ENCODE peak calls at places on chromosomes 3 and 15, in six cellular contexts. Y, Z, H, I, D and V are unnamed samples.

GRCh38 chr3:129323651-129324294 is 45.1 kb downstream of the HMCES start:
- DNase-seq in Z (no peak), D (no peak), I (no peak), H (peak), Y (peak), V (peak)

GRCh38 chr3:60931452-60931851 is 319.8 kb downstream of the FHIT start:
- DNase-seq in Z (no peak), D (no peak), H (no peak), I (no peak), Y (no peak), V (no peak)

GRCh38 chr3:56879453-56880224 is 77.9 kb upstream of the ARHGEF3 start:
- DNase-seq in D (no peak), H (no peak), I (no peak), Z (no peak), Y (no peak), V (no peak)

GRCh38 chr3:121595765-121596406 is 2.7 kb downstream of the FBXO40 start:
- DNase-seq in I (no peak), Y (no peak), Z (no peak), D (no peak), H (no peak), V (no peak)

GRCh38 chr3:106425021-106425420 is 556.2 kb upstream of the CBLB start:
- DNase-seq in Z (no peak), Y (no peak), D (no peak), H (no peak), I (no peak), V (no peak)

GRCh38 chr15:70741107-70741511 is 22.2 kb downstream of the UACA start:
- DNase-seq in Z (peak), Y (no peak), H (no peak), I (no peak), D (no peak), V (no peak)

GRCh38 chr3:16148783-16149182 is 25.7 kb upstream of the GALNT15 start:
- DNase-seq in I (no peak), H (no peak), D (no peak), Z (no peak), Y (no peak), V (no peak)

GRCh38 chr15:77942611-77943211 is 134.8 kb downstream of the TBC1D2B start:
- DNase-seq in Y (no peak), I (no peak), H (no peak), Z (peak), D (no peak), V (no peak)

GRCh38 chr15:52040167-52040900 is 21.3 kb downstream of the MAPK6 start:
- DNase-seq in D (no peak), Z (no peak), I (no peak), H (no peak), Y (peak), V (no peak)

GRCh38 chr3:32009101-32009500 is 27.6 kb downstream of the ZNF860 start:
- DNase-seq in Y (no peak), D (no peak), I (no peak), Z (peak), H (no peak), V (no peak)

GRCh38 chr3:71064976-71065763 is 518.4 kb downstream of the FOXP1 start:
- DNase-seq in H (no peak), D (no peak), Z (peak), I (no peak), Y (peak), V (no peak)

GRCh38 chr15:90232196-90232595 is 1.5 kb downstream of the CIB1 start:
- DNase-seq in D (no peak), I (no peak), Z (no peak), Y (no peak), H (no peak), V (no peak)

GRCh38 chr15:90230610-90231009 is 3.1 kb downstream of the CIB1 start:
- DNase-seq in H (no peak), I (no peak), Y (no peak), D (no peak), Z (no peak), V (no peak)

GRCh38 chr15:90230071-90230494 is 3.7 kb downstream of the CIB1 start:
- DNase-seq in H (no peak), Z (no peak), I (no peak), Y (no peak), D (no peak), V (no peak)

GRCh38 chr15:90232941-90233700 is 620 bp downstream of the CIB1 start:
- DNase-seq in H (no peak), Z (peak), Y (peak), D (no peak), I (no peak), V (no peak)

GRCh38 chr15:90231028-90232017 is 2.4 kb downstream of the CIB1 start:
- DNase-seq in D (peak), Y (no peak), Z (no peak), H (peak), I (no peak), V (peak)
- TF ChIP-seq TAF1 in D (peak), Y (no peak), Z (no peak), H (no peak), I (no peak), V (peak)

GRCh38 chr3:11720220-11721113 is 76.8 kb upstream of the VGLL4 start:
- DNase-seq in D (no peak), Y (peak), H (peak), Z (peak), I (peak), V (peak)
- TF ChIP-seq POLR2A in D (no peak), Y (no peak), H (no peak), Z (no peak), I (no peak), V (no peak)

GRCh38 chr15:69324031-69324430 is 25.3 kb downstream of the PAQR5 start:
- DNase-seq in Y (no peak), H (no peak), I (no peak), Z (no peak), D (no peak), V (no peak)
- TF ChIP-seq TAF1 in Y (no peak), H (no peak), I (no peak), Z (no peak), D (no peak), V (no peak)

GRCh38 chr15:101250331-101250730 is 1.5 kb downstream of the CHSY1 start:
- DNase-seq in D (no peak), Y (no peak), I (no peak), H (no peak), Z (no peak), V (no peak)
- TF ChIP-seq POLR2A in D (no peak), Y (no peak), I (no peak), H (no peak), Z (no peak), V (no peak)

GRCh38 chr3:14148041-14148985 is 23.5 kb downstream of the TMEM43 start:
- DNase-seq in I (no peak), H (no peak), D (no peak), Y (no peak), Z (peak), V (no peak)
- TF ChIP-seq TAF1 in I (peak), H (no peak), D (no peak), Y (no peak), Z (no peak), V (no peak)

GRCh38 chr15:68818088-68818670 is 2.5 kb downstream of the ANP32A start:
- DNase-seq in H (no peak), Y (peak), D (no peak), I (no peak), Z (peak), V (peak)

GRCh38 chr15:68818671-68819450 is 1.8 kb downstream of the ANP32A start:
- DNase-seq in I (no peak), H (no peak), Z (peak), Y (peak), D (no peak), V (no peak)

GRCh38 chr15:68816158-68816557 is 4.5 kb downstream of the ANP32A start:
- DNase-seq in Z (no peak), D (no peak), H (no peak), Y (no peak), I (no peak), V (no peak)

GRCh38 chr15:68816795-68817303 is 3.8 kb downstream of the ANP32A start:
- DNase-seq in Y (peak), D (no peak), I (no peak), H (no peak), Z (peak), V (no peak)

GRCh38 chr15:68817304-68818087 is 3.2 kb downstream of the ANP32A start:
- DNase-seq in D (no peak), H (no peak), Z (peak), I (no peak), Y (peak), V (no peak)
- TF ChIP-seq POLR2A in D (peak), H (peak), Z (no peak), I (no peak), Y (peak), V (peak)

GRCh38 chr15:42593143-42593542 is 17.7 kb downstream of the STARD9 start:
- DNase-seq in D (no peak), H (no peak), Z (no peak), I (no peak), Y (no peak), V (no peak)

GRCh38 chr15:42591238-42591936 is 16.0 kb downstream of the STARD9 start:
- DNase-seq in D (no peak), Z (peak), I (no peak), Y (peak), H (no peak), V (no peak)

GRCh38 chr15:42590619-42591237 is 15.3 kb downstream of the STARD9 start:
- DNase-seq in I (no peak), H (no peak), D (no peak), Z (peak), Y (no peak), V (no peak)

DNA sequence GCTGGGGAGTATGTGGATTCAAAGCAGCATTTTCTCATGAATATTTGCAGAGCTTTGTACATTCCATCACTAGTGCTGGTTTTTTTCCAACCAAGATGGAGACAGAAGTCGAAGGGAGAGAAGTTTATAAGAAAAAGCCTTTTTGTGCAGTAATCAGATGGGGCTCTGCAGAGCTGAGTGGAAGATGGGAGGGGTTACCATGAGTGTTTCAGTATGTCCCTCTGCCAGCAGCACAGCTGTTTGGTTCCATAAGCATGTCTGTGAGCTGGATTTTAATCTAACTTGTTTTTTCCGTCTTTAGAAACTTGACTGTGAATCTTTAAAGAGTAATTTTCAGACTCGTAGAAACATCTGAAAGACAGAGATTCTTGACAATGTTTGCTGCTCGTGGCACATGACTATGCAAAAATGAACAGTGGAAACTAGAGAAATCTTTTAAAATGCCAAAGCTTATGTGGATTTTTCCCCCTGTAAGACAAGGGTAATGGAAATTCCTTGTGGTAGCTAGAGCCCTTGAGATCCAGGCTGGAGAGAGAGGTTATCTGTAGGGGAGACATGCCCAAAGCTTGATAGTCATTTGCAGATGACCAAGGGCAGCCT is 20.3 kb downstream of the STARD9 start:
- DNase-seq in D (no peak), Z (no peak), Y (no peak), H (no peak), I (no peak), V (no peak)
- TF ChIP-seq TAF1 in D (no peak), Z (no peak), Y (no peak), H (no peak), I (no peak), V (no peak)

DNA sequence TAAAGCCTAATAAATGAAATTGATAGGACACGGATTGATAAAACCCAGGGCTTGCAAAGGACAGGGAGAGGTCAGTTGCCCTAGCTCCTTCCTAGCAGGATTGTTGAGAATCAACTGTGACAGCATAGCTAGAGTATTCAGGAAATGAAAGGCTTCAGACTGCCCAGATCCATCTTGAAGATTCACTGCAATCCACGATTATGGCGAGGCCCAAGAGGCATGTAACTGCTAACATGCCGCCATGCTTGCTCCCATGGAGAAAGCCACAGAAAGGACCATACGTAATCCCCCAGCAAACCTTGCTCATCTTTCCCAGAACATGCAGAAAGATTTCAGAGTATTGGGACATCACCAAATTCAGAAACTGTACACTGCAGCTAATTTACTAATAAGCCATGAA is 41.3 kb downstream of the MYH15 start:
- DNase-seq in Y (no peak), H (no peak), D (no peak), Z (no peak), I (no peak), V (no peak)
- TF ChIP-seq POLR2A in Y (no peak), H (no peak), D (no peak), Z (no peak), I (no peak), V (no peak)

GRCh38 chr3:190684776-190685175 is 170.9 kb downstream of the IL1RAP start:
- DNase-seq in Y (no peak), Z (no peak), H (no peak), D (no peak), I (no peak), V (no peak)
- TF ChIP-seq TAF1 in Y (no peak), Z (no peak), H (no peak), D (no peak), I (no peak), V (no peak)